ENCODE peak calls at places on chromosome 1, in four cellular contexts. U is colonic mucosa, V is NCI-H345, H is lower lobe of right lung. Y is an unnamed sample.

GRCh38 chr1:228512852-228513243 is 25.7 kb downstream of the RNF187 start:
- DNase-seq in U (no peak), V (no peak), H (no peak), Y (no peak)

GRCh38 chr1:64320470-64320869 is 117.0 kb downstream of the UBE2U start:
- DNase-seq in H (no peak), U (no peak), V (no peak), Y (peak; percentile 73)

GRCh38 chr1:32816676-32817158 is 441 bp downstream of the YARS1 start:
- DNase-seq in U (no peak), H (no peak), V (no peak), Y (no peak)

GRCh38 chr1:87928623-87929022 is 599.9 kb downstream of the LMO4 start:
- DNase-seq in U (no peak), H (no peak), V (no peak), Y (no peak)

GRCh38 chr1:90707363-90707710 is 9.8 kb downstream of the BARHL2 start:
- DNase-seq in H (peak; percentile 70), V (no peak), U (no peak), Y (no peak)

GRCh38 chr1:20386682-20387081 is 96.0 kb downstream of the VWA5B1 start:
- DNase-seq in V (peak; percentile 32), U (no peak), H (no peak), Y (no peak)

GRCh38 chr1:178374016-178374415 is 122.7 kb downstream of the CLEC20A start:
- DNase-seq in H (no peak), U (no peak), V (no peak), Y (no peak)

GRCh38 chr1:200409203-200409760 is 554 bp downstream of the ZNF281 start:
- DNase-seq in H (peak; percentile 65), V (no peak), U (peak; percentile 38), Y (no peak)

GRCh38 chr1:5662362-5663126 is 329.7 kb downstream of the NPHP4 start:
- DNase-seq in V (no peak), U (no peak), H (no peak), Y (no peak)

GRCh38 chr1:107664882-107665871 is 299.8 kb downstream of the VAV3 start:
- DNase-seq in V (no peak), H (no peak), U (peak; percentile 34), Y (no peak)

GRCh38 chr1:1853593-1854257 is 37.2 kb downstream of the GNB1 start:
- DNase-seq in U (no peak), H (no peak), V (no peak), Y (no peak)

GRCh38 chr1:13860023-13860422 is 160.0 kb downstream of the PRDM2 start:
- DNase-seq in U (peak; percentile 33), V (no peak), H (no peak), Y (no peak)